ENCODE peak calls at places on chromosome X, in four cellular contexts. X, Z, S and E are unnamed samples.

GRCh38 chrX:56978172-56978571 is 17.2 kb downstream of the SPIN3 start:
- DNase-seq in X (peak), Z (peak), S (peak), E (peak)

GRCh38 chrX:46922601-46923000 is 10.4 kb downstream of the JADE3 start:
- DNase-seq in X (no peak), Z (no peak), S (no peak), E (no peak)

GRCh38 chrX:51281758-51282318 is 50.8 kb upstream of the NUDT10 start:
- DNase-seq in X (no peak), Z (no peak), S (no peak), E (no peak)

GRCh38 chrX:130909469-130910136 is 6.6 kb upstream of the ENOX2 start:
- DNase-seq in X (no peak), Z (no peak), S (peak), E (no peak)

GRCh38 chrX:43423876-43424275 is 232.2 kb upstream of the MAOA start:
- DNase-seq in X (no peak), Z (no peak), S (no peak), E (no peak)

GRCh38 chrX:72023071-72023470 is 108.6 kb downstream of the RTL5 start:
- DNase-seq in X (no peak), Z (no peak), S (no peak), E (no peak)

GRCh38 chrX:45749375-45749774 is 548.7 kb upstream of the DIPK2B start:
- DNase-seq in X (no peak), Z (no peak), S (no peak), E (no peak)

GRCh38 chrX:134019567-134020206 is 34.3 kb upstream of the GPC3 start:
- DNase-seq in X (no peak), Z (no peak), S (no peak), E (peak)

GRCh38 chrX:47502591-47503222 is 19.7 kb upstream of the ZNF41 start:
- DNase-seq in X (no peak), Z (peak), S (no peak), E (no peak)

GRCh38 chrX:111649641-111650040 is 31.3 kb upstream of the ALG13 start:
- DNase-seq in X (no peak), Z (no peak), S (no peak), E (no peak)

GRCh38 chrX:23756165-23756564 is 13.1 kb upstream of the ACOT9 start:
- DNase-seq in X (peak), Z (peak), S (peak), E (peak)

GRCh38 chrX:17692709-17693346 is 44.5 kb upstream of the SCML1 start:
- DNase-seq in X (no peak), Z (peak), S (peak), E (no peak)

GRCh38 chrX:70079297-70079696 is 17.0 kb downstream of the OTUD6A start:
- DNase-seq in X (no peak), Z (no peak), S (no peak), E (no peak)

GRCh38 chrX:26442340-26442739 is 226.4 kb downstream of the MAGEB5 start:
- DNase-seq in X (no peak), Z (peak), S (peak), E (no peak)

GRCh38 chrX:74902806-74903205 is 22.4 kb downstream of the NEXMIF start:
- DNase-seq in X (no peak), Z (no peak), S (no peak), E (no peak)

GRCh38 chrX:57156397-57157049 is 19.3 kb upstream of the SPIN2A start:
- DNase-seq in X (no peak), Z (peak), S (peak), E (peak)

GRCh38 chrX:134542485-134542884 is 82.5 kb downstream of the HPRT1 start:
- DNase-seq in X (no peak), Z (peak), S (peak), E (no peak)

GRCh38 chrX:30488092-30488491 is 89.5 kb downstream of the TASL start:
- DNase-seq in X (peak), Z (peak), S (no peak), E (no peak)

GRCh38 chrX:31500920-31501319 is 429.1 kb upstream of the FTHL17 start:
- DNase-seq in X (no peak), Z (peak), S (no peak), E (no peak)

GRCh38 chrX:119236599-119237525 is 777 bp downstream of the PGRMC1 start:
- DNase-seq in X (no peak), Z (peak), S (peak), E (no peak)

GRCh38 chrX:107823456-107823855 is 2.2 kb upstream of the MID2 start:
- DNase-seq in X (no peak), Z (peak), S (no peak), E (no peak)

GRCh38 chrX:45524296-45524695 is 323.6 kb upstream of the DIPK2B start:
- DNase-seq in X (no peak), Z (peak), S (no peak), E (no peak)

GRCh38 chrX:154307207-154307606 is 11.6 kb downstream of the TKTL1 start:
- DNase-seq in X (no peak), Z (no peak), S (no peak), E (no peak)

GRCh38 chrX:11929476-11929875 is 171.4 kb downstream of the MSL3 start:
- DNase-seq in X (no peak), Z (no peak), S (no peak), E (no peak)

GRCh38 chrX:8138252-8138651 is 32.8 kb downstream of the VCX2 start:
- DNase-seq in X (no peak), Z (no peak), S (no peak), E (no peak)

GRCh38 chrX:2664497-2664896 is 26.6 kb upstream of the CD99 start:
- DNase-seq in X (no peak), Z (peak), S (no peak), E (no peak)

GRCh38 chrX:47179221-47179927 is 14.3 kb upstream of the UBA1 start:
- DNase-seq in X (no peak), Z (no peak), S (no peak), E (no peak)

GRCh38 chrX:124895947-124896346 is 423.7 kb upstream of the TEX13C start:
- DNase-seq in X (no peak), Z (no peak), S (no peak), E (no peak)

GRCh38 chrX:80578518-80579105 is 158.4 kb downstream of the TENT5D start:
- DNase-seq in X (no peak), Z (peak), S (peak), E (peak)

GRCh38 chrX:46918434-46918833 is 6.2 kb downstream of the JADE3 start:
- DNase-seq in X (no peak), Z (peak), S (no peak), E (peak)

GRCh38 chrX:896256-896655 is 265.7 kb downstream of the SHOX start:
- DNase-seq in X (no peak), Z (no peak), S (no peak), E (no peak)

GRCh38 chrX:45322382-45322781 is 121.7 kb upstream of the DIPK2B start:
- DNase-seq in X (peak), Z (peak), S (peak), E (peak)

GRCh38 chrX:27591938-27592337 is 1.8 kb downstream of the DCAF8L2 start:
- DNase-seq in X (no peak), Z (no peak), S (no peak), E (no peak)

GRCh38 chrX:101359966-101360365 is 11.4 kb upstream of the TIMM8A start:
- DNase-seq in X (no peak), Z (peak), S (no peak), E (no peak)

GRCh38 chrX:119729408-119730201 is 28.8 kb upstream of the SOWAHD start:
- DNase-seq in X (peak), Z (peak), S (peak), E (peak)

GRCh38 chrX:131617182-131617581 is 73.3 kb downstream of the OR13H1 start:
- DNase-seq in X (no peak), Z (peak), S (no peak), E (no peak)

GRCh38 chrX:7263961-7264360 is 116.0 kb upstream of the PUDP start:
- DNase-seq in X (no peak), Z (no peak), S (no peak), E (no peak)

GRCh38 chrX:22095306-22095705 is 63.2 kb downstream of the PHEX start:
- DNase-seq in X (no peak), Z (peak), S (no peak), E (no peak)
- TF ChIP-seq MAZ in X (no peak), Z (no peak), S (no peak), E (no peak)

DNA sequence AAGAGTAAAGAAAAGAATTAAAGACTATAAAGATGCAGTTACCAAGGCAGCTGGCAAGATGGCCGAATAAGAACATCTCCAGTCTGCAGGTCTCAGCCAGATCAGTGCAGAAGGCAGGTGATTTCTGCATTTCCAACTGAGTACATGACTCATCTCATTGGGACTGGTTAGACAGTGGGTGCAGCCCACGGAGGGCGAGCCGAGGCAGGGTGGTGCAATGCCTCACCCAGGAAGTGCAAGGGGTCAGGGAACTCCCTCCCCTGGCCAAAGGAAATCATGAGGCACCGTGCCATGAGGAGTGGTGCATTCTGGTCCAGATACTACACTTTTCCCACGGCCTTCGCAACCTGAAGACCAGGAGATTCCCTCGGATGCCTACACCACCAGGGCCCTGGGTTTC is 20.5 kb downstream of the SPIN4 start:
- DNase-seq in X (no peak), Z (no peak), S (no peak), E (no peak)
- TF ChIP-seq SMC3 in X (no peak), Z (no peak), S (no peak), E (no peak)

DNA sequence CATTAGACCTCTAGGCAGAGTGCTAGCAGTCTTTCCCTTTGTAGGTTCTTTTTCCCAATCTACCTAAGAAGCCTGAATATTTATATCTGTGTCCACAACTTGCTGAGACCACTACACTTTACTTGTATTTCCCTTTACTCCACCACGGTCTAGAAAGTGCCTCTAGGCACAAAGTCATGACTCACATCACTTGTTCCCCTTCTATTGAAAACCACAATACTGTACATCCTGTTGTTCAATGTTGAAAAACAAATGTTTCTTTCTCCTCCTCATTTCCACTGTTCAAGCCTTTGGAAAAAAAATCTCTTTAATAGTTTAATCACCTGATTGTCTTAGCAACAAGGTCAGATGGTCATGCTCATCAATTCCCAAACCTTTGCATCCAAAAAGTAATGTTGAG is 326.7 kb downstream of the GUCY2F start:
- DNase-seq in X (no peak), Z (no peak), S (no peak), E (no peak)
- TF ChIP-seq RAD21 in X (no peak), Z (no peak), S (no peak), E (no peak)

GRCh38 chrX:16196829-16197228 is 29.5 kb downstream of the MAGEB17 start:
- DNase-seq in X (no peak), Z (no peak), S (peak), E (no peak)
- TF ChIP-seq MAZ in X (no peak), Z (no peak), S (no peak), E (no peak)

GRCh38 chrX:39866229-39866628 is 231.5 kb downstream of the BCOR start:
- DNase-seq in X (no peak), Z (no peak), S (no peak), E (no peak)
- TF ChIP-seq SMC3 in X (no peak), Z (no peak), S (no peak), E (no peak)

DNA sequence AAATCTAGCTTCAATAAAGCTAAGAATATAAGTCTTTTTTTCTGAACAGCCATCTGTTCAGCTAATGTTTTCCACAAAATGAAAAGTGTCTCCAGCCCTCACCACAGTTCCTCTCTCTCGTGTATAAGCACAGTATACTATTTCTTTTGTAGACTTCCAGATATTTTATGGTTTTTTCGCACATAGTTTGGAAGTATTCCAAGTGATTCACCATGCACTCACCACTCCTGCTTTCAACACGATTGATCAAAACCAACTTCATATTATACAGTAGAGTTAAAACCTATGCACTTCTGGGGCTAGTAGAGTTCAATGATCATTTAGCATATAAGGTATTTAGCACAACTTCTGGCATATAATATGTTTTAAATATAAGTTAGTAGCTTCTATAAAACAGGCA is 105.8 kb upstream of the DCAF12L1 start:
- DNase-seq in X (no peak), Z (no peak), S (no peak), E (no peak)
- TF ChIP-seq RAD21 in X (no peak), Z (no peak), S (no peak), E (no peak)

DNA sequence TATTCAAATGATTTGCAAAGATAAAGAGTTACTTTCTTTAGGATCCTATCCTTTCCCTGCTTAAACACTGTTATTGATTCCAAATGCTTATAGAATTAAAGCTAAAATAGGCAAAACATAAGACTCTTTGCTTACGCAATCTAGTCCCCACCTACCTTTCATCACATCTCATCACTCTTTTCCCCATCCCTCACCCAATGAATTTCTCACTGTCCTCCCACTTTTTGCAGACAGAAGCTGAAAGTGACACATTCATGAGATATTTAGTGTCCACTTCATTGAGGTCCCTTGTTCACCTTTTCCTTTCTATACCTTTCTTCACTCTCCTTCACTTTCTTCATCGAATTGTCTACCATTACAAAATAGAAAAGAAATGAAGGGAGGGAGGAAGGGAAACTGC is 424 bp downstream of the SATL1 start:
- DNase-seq in X (no peak), Z (no peak), S (peak), E (no peak)
- TF ChIP-seq MAZ in X (no peak), Z (no peak), S (no peak), E (no peak)

DNA sequence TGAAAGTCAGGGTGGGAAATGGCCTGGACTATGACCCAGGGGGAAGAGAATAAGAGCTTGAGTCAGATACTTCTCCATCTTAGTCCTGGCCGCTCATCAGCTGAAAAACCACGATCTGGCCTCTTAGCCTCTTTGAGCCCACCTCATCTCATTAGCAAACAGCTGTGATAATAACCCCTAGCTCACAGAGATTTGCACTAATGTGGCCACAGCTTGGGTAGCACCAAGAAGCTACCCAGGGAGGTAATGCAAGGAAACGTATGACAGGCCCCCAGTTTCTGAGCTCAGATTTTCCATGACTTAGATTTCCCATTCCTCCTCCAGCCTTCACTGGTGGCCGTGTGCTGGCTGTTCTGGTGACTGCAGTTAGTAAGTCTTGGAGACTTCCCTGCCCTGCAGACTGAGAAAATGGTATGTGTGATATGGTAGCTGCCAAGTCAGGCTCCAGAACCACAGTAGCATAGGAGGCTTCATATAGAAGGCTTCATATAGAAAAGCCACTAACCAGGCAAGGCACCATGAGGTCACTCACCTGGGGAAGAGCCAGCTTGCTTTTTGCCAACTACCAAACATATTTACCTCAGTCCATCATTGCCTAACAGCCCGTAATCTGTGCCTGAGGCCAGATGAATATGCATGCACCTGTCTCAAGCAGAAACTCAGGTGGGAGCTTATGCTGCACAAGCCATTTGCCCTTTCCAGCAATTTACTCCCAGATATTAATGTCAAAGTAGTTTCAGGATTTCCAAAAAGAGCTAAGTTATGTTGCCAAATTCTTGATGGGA is 51.4 kb upstream of the GABRE start:
- DNase-seq in X (no peak), Z (no peak), S (no peak), E (no peak)
- TF ChIP-seq SMC3 in X (no peak), Z (no peak), S (no peak), E (no peak)

GRCh38 chrX:12950851-12951589 is 23.9 kb upstream of the TMSB4X start:
- DNase-seq in X (peak), Z (no peak), S (peak), E (peak)
- TF ChIP-seq RAD21 in X (peak), Z (no peak), S (peak), E (no peak)

GRCh38 chrX:148372925-148373324 is 127.5 kb upstream of the AFF2 start:
- DNase-seq in X (no peak), Z (no peak), S (no peak), E (no peak)

GRCh38 chrX:148376342-148376741 is 124.1 kb upstream of the AFF2 start:
- DNase-seq in X (no peak), Z (no peak), S (no peak), E (no peak)

GRCh38 chrX:148371251-148371650 is 129.2 kb upstream of the AFF2 start:
- DNase-seq in X (no peak), Z (no peak), S (no peak), E (no peak)
- TF ChIP-seq MAZ in X (no peak), Z (no peak), S (no peak), E (no peak)